ENCODE peak calls at places on chromosomes 5 and 9, in four cellular contexts. L is GM12891, U is K562, E is GM12878. O is an unnamed sample.

GRCh38 chr9:93819905-93820304 is 135.2 kb downstream of the BARX1 start:
- DNase-seq in L (no peak), U (no peak), E (no peak), O (no peak)

GRCh38 chr5:123066016-123066415 is 23.0 kb upstream of the PRDM6 start:
- DNase-seq in L (no peak), U (no peak), E (no peak), O (no peak)

GRCh38 chr5:142053434-142054253 is 40.8 kb upstream of the GNPDA1 start:
- DNase-seq in L (no peak), U (peak), E (no peak), O (peak)

GRCh38 chr5:166788050-166788449 is 1503.4 kb upstream of the WWC1 start:
- DNase-seq in L (no peak), U (no peak), E (no peak), O (no peak)

GRCh38 chr9:82412586-82412985 is 424.0 kb downstream of the SPATA31D1 start:
- DNase-seq in L (no peak), U (no peak), E (no peak), O (no peak)

GRCh38 chr9:95484225-95484624 is 32.5 kb downstream of the PTCH1 start:
- DNase-seq in L (no peak), U (no peak), E (no peak), O (no peak)

GRCh38 chr5:120771181-120771580 is 307.1 kb downstream of the PRR16 start:
- DNase-seq in L (no peak), U (no peak), E (no peak), O (no peak)

GRCh38 chr9:123912167-123912897 is 17.6 kb downstream of the DENND1A start:
- DNase-seq in L (no peak), U (no peak), E (no peak), O (no peak)

GRCh38 chr9:132049323-132049882 is 30.3 kb downstream of the MED27 start:
- DNase-seq in L (no peak), U (no peak), E (no peak), O (no peak)

GRCh38 chr5:136776022-136776927 is 410.9 kb upstream of the TRPC7 start:
- DNase-seq in L (no peak), U (no peak), E (no peak), O (no peak)

GRCh38 chr9:134390947-134391318 is 64.7 kb downstream of the RXRA start:
- DNase-seq in L (no peak), U (no peak), E (no peak), O (no peak)
- TF ChIP-seq SPI1 in L (no peak), U (no peak), E (no peak), O (no peak)

GRCh38 chr9:130689572-130689936 is 4.0 kb upstream of the EXOSC2 start:
- DNase-seq in L (no peak), U (no peak), E (no peak), O (no peak)
- TF ChIP-seq SPI1 in L (no peak), U (no peak), E (no peak), O (no peak)

GRCh38 chr5:93126634-93127033 is 454.4 kb downstream of the NR2F1-AS1 start:
- DNase-seq in L (no peak), U (no peak), E (no peak), O (no peak)
- TF ChIP-seq SPI1 in L (no peak), U (no peak), E (no peak), O (no peak)

DNA sequence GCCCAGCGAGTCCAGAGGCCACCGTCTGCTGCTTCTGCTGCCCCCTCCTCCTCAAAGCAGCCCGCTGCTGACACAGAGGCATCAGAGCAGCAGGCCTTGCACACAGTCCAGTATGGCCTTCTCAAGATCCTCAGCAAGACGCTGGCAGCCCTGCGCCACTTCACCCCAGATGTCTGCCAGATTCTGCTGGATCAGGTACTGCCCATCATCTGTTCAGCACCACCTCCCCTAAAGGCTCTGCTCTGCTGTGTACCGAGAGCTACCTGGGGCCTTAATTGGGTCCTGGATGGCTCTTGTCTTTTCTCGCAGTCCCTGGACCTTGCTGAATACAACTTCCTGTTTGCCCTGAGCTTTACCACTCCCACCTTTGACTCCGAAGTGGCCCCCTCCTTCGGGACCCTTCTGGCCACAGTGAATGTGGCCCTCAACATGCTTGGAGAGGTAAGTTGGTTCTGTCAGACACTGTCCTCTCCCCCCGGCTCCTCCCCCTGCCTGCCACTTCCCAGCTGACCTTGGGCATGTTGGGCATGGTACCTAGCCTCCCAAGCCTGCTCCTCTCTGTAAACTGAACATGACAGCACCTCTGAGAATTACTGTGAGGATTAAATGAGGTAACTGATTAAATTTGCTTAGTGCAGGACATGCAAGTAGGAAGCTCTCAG is 22.7 kb downstream of the SH3GLB2 start:
- DNase-seq in L (no peak), U (no peak), E (no peak), O (no peak)
- TF ChIP-seq SPI1 in L (no peak), U (no peak), E (no peak), O (no peak)

GRCh38 chr5:55327281-55327680 is 19.5 kb downstream of the MTREX start:
- DNase-seq in L (no peak), U (no peak), E (no peak), O (no peak)
- TF ChIP-seq SPI1 in L (no peak), U (no peak), E (no peak), O (no peak)

GRCh38 chr5:32444191-32444945 is at the start of gene ZFR:
- DNase-seq in L (peak), U (peak), E (peak), O (peak)

GRCh38 chr5:32444946-32445758 is 612 bp upstream of the ZFR start:
- DNase-seq in L (no peak), U (peak), E (no peak), O (no peak)

GRCh38 chr5:32445831-32446614 is 1.5 kb upstream of the ZFR start:
- DNase-seq in L (no peak), U (no peak), E (no peak), O (no peak)

GRCh38 chr5:32443145-32443540 is 1.4 kb downstream of the ZFR start:
- DNase-seq in L (no peak), U (no peak), E (peak), O (no peak)

DNA sequence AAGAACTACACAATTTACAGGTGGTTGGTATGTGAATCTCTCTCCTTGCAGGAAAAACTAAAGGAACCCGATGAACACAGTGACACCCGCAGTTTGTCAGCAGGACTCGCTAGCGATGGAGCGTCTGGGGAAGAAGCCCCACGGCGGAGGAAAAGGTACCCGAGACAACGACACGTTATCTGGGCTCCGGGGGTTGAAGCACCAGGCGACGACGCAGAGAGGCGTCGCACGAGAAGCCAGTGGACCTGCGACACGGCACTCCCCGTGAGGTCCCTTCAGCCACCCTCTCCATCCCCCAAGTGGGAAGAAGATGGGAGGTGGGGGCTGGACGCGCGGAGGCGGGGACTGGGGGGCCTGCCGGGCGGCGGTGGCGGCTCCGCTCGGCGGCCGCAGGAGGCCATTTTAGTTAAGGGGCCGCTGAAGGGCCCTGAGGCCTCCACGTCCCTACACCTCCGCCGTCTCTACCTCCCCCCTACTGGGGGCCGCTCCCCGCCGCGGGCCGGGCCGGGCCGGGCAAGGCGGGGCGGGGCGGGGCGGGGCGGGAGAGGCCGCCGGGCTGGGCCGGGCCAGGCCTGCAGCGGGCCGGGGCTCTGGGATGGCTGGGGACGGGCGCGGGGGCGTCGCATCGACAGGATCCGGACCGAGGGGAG is 874 bp downstream of the ZFR start:
- DNase-seq in L (peak), U (peak), E (no peak), O (peak)
- TF ChIP-seq SPI1 in L (no peak), U (no peak), E (no peak), O (no peak)

DNA sequence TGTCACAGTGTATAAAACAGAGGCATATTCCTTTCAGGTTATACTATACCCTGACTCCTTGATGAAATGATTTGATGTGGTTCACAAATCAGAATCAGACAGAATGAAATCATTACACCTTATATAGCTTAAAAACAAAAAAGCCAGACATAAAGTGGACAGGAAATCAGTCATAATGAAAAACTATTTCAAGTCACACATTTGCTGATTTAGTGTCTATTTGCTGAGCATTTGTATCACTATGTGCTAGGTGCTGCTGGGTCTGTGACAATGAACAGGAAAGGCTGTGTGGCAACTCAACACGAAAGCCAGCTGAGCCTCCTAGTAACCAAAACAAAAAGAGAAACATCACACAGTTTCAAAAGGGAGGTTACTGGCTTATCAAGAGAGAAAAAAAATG is 194.0 kb downstream of the EFNA5 start:
- DNase-seq in L (peak), U (no peak), E (peak), O (peak)
- TF ChIP-seq SPI1 in L (no peak), U (no peak), E (no peak), O (no peak)

DNA sequence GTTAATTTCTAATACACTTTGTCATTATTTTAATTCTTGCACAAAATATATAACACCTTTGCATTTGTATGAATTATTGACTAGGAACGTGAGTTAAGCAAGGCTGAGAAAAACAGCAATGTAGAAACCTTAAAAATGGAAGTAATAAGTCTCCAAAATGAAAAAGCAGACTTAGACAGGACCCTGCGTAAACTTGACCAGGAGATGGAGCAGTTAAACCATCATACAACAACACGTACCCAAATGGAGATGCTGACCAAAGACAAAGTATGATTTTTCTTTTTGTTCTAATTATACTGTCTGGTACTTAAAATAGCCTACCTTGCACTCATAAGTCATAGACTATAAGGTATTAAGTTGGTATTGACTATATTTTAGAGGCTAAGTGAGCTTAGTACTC is 34.4 kb downstream of the RAD50 start:
- DNase-seq in L (no peak), U (peak), E (no peak), O (no peak)
- TF ChIP-seq SPI1 in L (no peak), U (no peak), E (no peak), O (no peak)

O was measured in HL-60.